ENCODE peak calls at places on chromosomes 1 and 21, in eight cellular contexts. One of them, this sample, is unnamed.

GRCh38 chr1:213186168-213186567 is 135.1 kb downstream of the RPS6KC1 start:
- DNase-seq in spleen: no peak
- DNase-seq in CD8-positive, alpha-beta memory T cell: no peak
- DNase-seq in lower lobe of right lung: no peak
- DNase-seq in Peyer's patch: no peak
- DNase-seq in small intestine: no peak
- DNase-seq in heart right ventricle: no peak
- DNase-seq in CD8-positive, alpha-beta T cell: no peak
- DNase-seq in this sample: no peak

GRCh38 chr1:162235261-162235780 is 141.3 kb downstream of the SPATA46 start:
- DNase-seq in spleen: no peak
- DNase-seq in CD8-positive, alpha-beta memory T cell: no peak
- DNase-seq in lower lobe of right lung: no peak
- DNase-seq in Peyer's patch: no peak
- DNase-seq in small intestine: no peak
- DNase-seq in heart right ventricle: no peak
- DNase-seq in CD8-positive, alpha-beta T cell: no peak
- DNase-seq in this sample: no peak

GRCh38 chr1:198254948-198255347 is 98.2 kb downstream of the NEK7 start:
- DNase-seq in spleen: no peak
- DNase-seq in CD8-positive, alpha-beta memory T cell: no peak
- DNase-seq in lower lobe of right lung: no peak
- DNase-seq in Peyer's patch: no peak
- DNase-seq in small intestine: no peak
- DNase-seq in heart right ventricle: no peak
- DNase-seq in CD8-positive, alpha-beta T cell: no peak
- DNase-seq in this sample: no peak

GRCh38 chr1:155777541-155777940 is 79.5 kb downstream of the GON4L start:
- DNase-seq in spleen: no peak
- DNase-seq in CD8-positive, alpha-beta memory T cell: no peak
- DNase-seq in lower lobe of right lung: no peak
- DNase-seq in Peyer's patch: no peak
- DNase-seq in small intestine: no peak
- DNase-seq in heart right ventricle: no peak
- DNase-seq in CD8-positive, alpha-beta T cell: no peak
- DNase-seq in this sample: no peak

GRCh38 chr21:19541612-19542011 is 1138.0 kb upstream of the TMPRSS15 start:
- DNase-seq in spleen: no peak
- DNase-seq in CD8-positive, alpha-beta memory T cell: no peak
- DNase-seq in lower lobe of right lung: no peak
- DNase-seq in Peyer's patch: no peak
- DNase-seq in small intestine: peak; percentile 5
- DNase-seq in heart right ventricle: no peak
- DNase-seq in CD8-positive, alpha-beta T cell: no peak
- DNase-seq in this sample: no peak

GRCh38 chr1:15956150-15956549 is 19.8 kb downstream of the ZBTB17 start:
- DNase-seq in spleen: no peak
- DNase-seq in CD8-positive, alpha-beta memory T cell: no peak
- DNase-seq in lower lobe of right lung: no peak
- DNase-seq in Peyer's patch: no peak
- DNase-seq in small intestine: no peak
- DNase-seq in heart right ventricle: no peak
- DNase-seq in CD8-positive, alpha-beta T cell: no peak
- DNase-seq in this sample: no peak

GRCh38 chr1:43802356-43802755 is 95.0 kb downstream of the ST3GAL3 start:
- DNase-seq in spleen: no peak
- DNase-seq in CD8-positive, alpha-beta memory T cell: no peak
- DNase-seq in lower lobe of right lung: no peak
- DNase-seq in Peyer's patch: no peak
- DNase-seq in small intestine: no peak
- DNase-seq in heart right ventricle: no peak
- DNase-seq in CD8-positive, alpha-beta T cell: no peak
- DNase-seq in this sample: no peak

GRCh38 chr1:172040466-172040865 is 199.2 kb downstream of the DNM3 start:
- DNase-seq in spleen: no peak
- DNase-seq in CD8-positive, alpha-beta memory T cell: no peak
- DNase-seq in lower lobe of right lung: no peak
- DNase-seq in Peyer's patch: no peak
- DNase-seq in small intestine: no peak
- DNase-seq in heart right ventricle: no peak
- DNase-seq in CD8-positive, alpha-beta T cell: no peak
- DNase-seq in this sample: no peak

GRCh38 chr1:16717174-16718108 is 22.9 kb upstream of the RNU1-4 start:
- DNase-seq in spleen: peak; percentile 69
- DNase-seq in CD8-positive, alpha-beta memory T cell: no peak
- DNase-seq in lower lobe of right lung: no peak
- DNase-seq in Peyer's patch: peak; percentile 57
- DNase-seq in small intestine: no peak
- DNase-seq in heart right ventricle: no peak
- DNase-seq in CD8-positive, alpha-beta T cell: no peak
- DNase-seq in this sample: no peak

GRCh38 chr1:71770121-71770520 is 512.2 kb downstream of the NEGR1 start:
- DNase-seq in spleen: no peak
- DNase-seq in CD8-positive, alpha-beta memory T cell: no peak
- DNase-seq in lower lobe of right lung: no peak
- DNase-seq in Peyer's patch: no peak
- DNase-seq in small intestine: no peak
- DNase-seq in heart right ventricle: no peak
- DNase-seq in CD8-positive, alpha-beta T cell: no peak
- DNase-seq in this sample: no peak

GRCh38 chr21:44432841-44433790 is 22.2 kb upstream of the LRRC3 start:
- DNase-seq in spleen: peak; percentile 69
- DNase-seq in CD8-positive, alpha-beta memory T cell: no peak
- DNase-seq in lower lobe of right lung: no peak
- DNase-seq in Peyer's patch: no peak
- DNase-seq in small intestine: no peak
- DNase-seq in heart right ventricle: peak; percentile 2
- DNase-seq in CD8-positive, alpha-beta T cell: no peak
- DNase-seq in this sample: no peak

GRCh38 chr21:19603011-19603593 is 1199.5 kb upstream of the TMPRSS15 start:
- DNase-seq in spleen: no peak
- DNase-seq in CD8-positive, alpha-beta memory T cell: no peak
- DNase-seq in lower lobe of right lung: no peak
- DNase-seq in Peyer's patch: no peak
- DNase-seq in small intestine: no peak
- DNase-seq in heart right ventricle: no peak
- DNase-seq in CD8-positive, alpha-beta T cell: no peak
- DNase-seq in this sample: no peak

GRCh38 chr1:193103759-193104495 is 1.3 kb downstream of the GLRX2 start:
- DNase-seq in spleen: no peak
- DNase-seq in CD8-positive, alpha-beta memory T cell: no peak
- DNase-seq in lower lobe of right lung: no peak
- DNase-seq in Peyer's patch: no peak
- DNase-seq in small intestine: peak; percentile 9
- DNase-seq in heart right ventricle: no peak
- DNase-seq in CD8-positive, alpha-beta T cell: no peak
- DNase-seq in this sample: no peak

GRCh38 chr1:38558055-38558454 is 301.5 kb downstream of the RRAGC start:
- DNase-seq in spleen: no peak
- DNase-seq in CD8-positive, alpha-beta memory T cell: no peak
- DNase-seq in lower lobe of right lung: no peak
- DNase-seq in Peyer's patch: no peak
- DNase-seq in small intestine: no peak
- DNase-seq in heart right ventricle: no peak
- DNase-seq in CD8-positive, alpha-beta T cell: no peak
- DNase-seq in this sample: no peak

GRCh38 chr1:234933475-234933874 is 195.2 kb downstream of the TOMM20 start:
- DNase-seq in spleen: peak; percentile 84
- DNase-seq in CD8-positive, alpha-beta memory T cell: no peak
- DNase-seq in lower lobe of right lung: peak; percentile 76
- DNase-seq in Peyer's patch: no peak
- DNase-seq in small intestine: no peak
- DNase-seq in heart right ventricle: peak; percentile 58
- DNase-seq in CD8-positive, alpha-beta T cell: peak; percentile 37
- DNase-seq in this sample: no peak

GRCh38 chr1:176779655-176780328 is 316.8 kb downstream of the PAPPA2 start:
- DNase-seq in spleen: no peak
- DNase-seq in CD8-positive, alpha-beta memory T cell: no peak
- DNase-seq in lower lobe of right lung: no peak
- DNase-seq in Peyer's patch: no peak
- DNase-seq in small intestine: no peak
- DNase-seq in heart right ventricle: no peak
- DNase-seq in CD8-positive, alpha-beta T cell: no peak
- DNase-seq in this sample: no peak

GRCh38 chr1:40394456-40395172 is 21.1 kb downstream of the SMAP2 start:
- DNase-seq in spleen: no peak
- DNase-seq in CD8-positive, alpha-beta memory T cell: no peak
- DNase-seq in lower lobe of right lung: no peak
- DNase-seq in Peyer's patch: no peak
- DNase-seq in small intestine: no peak
- DNase-seq in heart right ventricle: no peak
- DNase-seq in CD8-positive, alpha-beta T cell: no peak
- DNase-seq in this sample: peak; percentile 57

GRCh38 chr1:40399984-40400704 is 26.6 kb downstream of the SMAP2 start:
- DNase-seq in spleen: no peak
- DNase-seq in CD8-positive, alpha-beta memory T cell: no peak
- DNase-seq in lower lobe of right lung: no peak
- DNase-seq in Peyer's patch: no peak
- DNase-seq in small intestine: peak; percentile 36
- DNase-seq in heart right ventricle: no peak
- DNase-seq in CD8-positive, alpha-beta T cell: no peak
- DNase-seq in this sample: no peak

GRCh38 chr1:40395211-40396175 is 22.0 kb downstream of the SMAP2 start:
- DNase-seq in spleen: no peak
- DNase-seq in CD8-positive, alpha-beta memory T cell: no peak
- DNase-seq in lower lobe of right lung: no peak
- DNase-seq in Peyer's patch: no peak
- DNase-seq in small intestine: peak; percentile 59
- DNase-seq in heart right ventricle: no peak
- DNase-seq in CD8-positive, alpha-beta T cell: no peak
- DNase-seq in this sample: no peak

GRCh38 chr1:40396420-40396819 is 22.9 kb downstream of the SMAP2 start:
- DNase-seq in spleen: no peak
- DNase-seq in CD8-positive, alpha-beta memory T cell: no peak
- DNase-seq in lower lobe of right lung: no peak
- DNase-seq in Peyer's patch: no peak
- DNase-seq in small intestine: no peak
- DNase-seq in heart right ventricle: no peak
- DNase-seq in CD8-positive, alpha-beta T cell: no peak
- DNase-seq in this sample: no peak

GRCh38 chr1:40397258-40397657 is 23.7 kb downstream of the SMAP2 start:
- DNase-seq in spleen: no peak
- DNase-seq in CD8-positive, alpha-beta memory T cell: no peak
- DNase-seq in lower lobe of right lung: no peak
- DNase-seq in Peyer's patch: no peak
- DNase-seq in small intestine: no peak
- DNase-seq in heart right ventricle: no peak
- DNase-seq in CD8-positive, alpha-beta T cell: no peak
- DNase-seq in this sample: no peak
- H3K4me1 ChIP-seq in spleen: peaks cover 53% of the 10 kb centered on the region
- H3K4me1 ChIP-seq in CD8-positive, alpha-beta memory T cell: peaks cover 96% of the 10 kb centered on the region
- H3K4me1 ChIP-seq in lower lobe of right lung: peaks cover 82% of the 10 kb centered on the region
- H3K4me1 ChIP-seq in Peyer's patch: peaks cover 13% of the 10 kb centered on the region
- H3K4me1 ChIP-seq in small intestine: peaks cover 19% of the 10 kb centered on the region
- H3K4me1 ChIP-seq in heart right ventricle: no peaks in the 10 kb centered on the region
- H3K4me1 ChIP-seq in CD8-positive, alpha-beta T cell: peaks cover 93% of the 10 kb centered on the region
- H3K4me1 ChIP-seq in this sample: peaks cover 98% of the 10 kb centered on the region

DNA sequence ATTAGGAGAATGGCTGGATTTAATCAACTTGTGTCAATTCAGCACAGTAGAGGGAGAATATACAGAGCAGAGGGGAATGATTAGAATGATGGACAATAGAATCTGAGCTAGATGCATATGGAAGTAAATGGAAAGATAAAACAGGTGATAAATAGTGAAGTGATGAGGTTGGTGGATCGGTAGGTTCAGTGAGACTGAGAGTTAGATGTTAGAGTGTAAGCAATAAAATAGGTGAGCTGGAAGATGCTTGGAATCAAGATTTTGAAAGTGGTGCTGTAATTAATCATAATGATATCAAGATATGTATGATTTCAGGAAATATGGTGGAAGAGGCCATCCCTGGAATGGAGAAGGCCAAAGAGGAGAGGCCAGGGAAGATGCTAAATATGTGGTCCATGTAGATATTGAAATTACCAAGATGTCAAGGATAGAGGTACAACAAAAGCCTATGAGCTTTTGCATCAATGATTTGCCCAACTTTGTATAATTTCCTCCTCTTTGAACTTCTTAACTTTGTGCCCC is 9.2 kb downstream of the PTGS2 start:
- DNase-seq in spleen: no peak
- DNase-seq in CD8-positive, alpha-beta memory T cell: no peak
- DNase-seq in lower lobe of right lung: no peak
- DNase-seq in Peyer's patch: no peak
- DNase-seq in small intestine: no peak
- DNase-seq in heart right ventricle: no peak
- DNase-seq in CD8-positive, alpha-beta T cell: no peak
- DNase-seq in this sample: no peak
- H3K4me1 ChIP-seq in spleen: no peaks in the 10 kb centered on the region
- H3K4me1 ChIP-seq in CD8-positive, alpha-beta memory T cell: no peaks in the 10 kb centered on the region
- H3K4me1 ChIP-seq in lower lobe of right lung: no peaks in the 10 kb centered on the region
- H3K4me1 ChIP-seq in Peyer's patch: no peaks in the 10 kb centered on the region
- H3K4me1 ChIP-seq in small intestine: no peaks in the 10 kb centered on the region
- H3K4me1 ChIP-seq in heart right ventricle: no peaks in the 10 kb centered on the region
- H3K4me1 ChIP-seq in CD8-positive, alpha-beta T cell: no peaks in the 10 kb centered on the region
- H3K4me1 ChIP-seq in this sample: no peaks in the 10 kb centered on the region

DNA sequence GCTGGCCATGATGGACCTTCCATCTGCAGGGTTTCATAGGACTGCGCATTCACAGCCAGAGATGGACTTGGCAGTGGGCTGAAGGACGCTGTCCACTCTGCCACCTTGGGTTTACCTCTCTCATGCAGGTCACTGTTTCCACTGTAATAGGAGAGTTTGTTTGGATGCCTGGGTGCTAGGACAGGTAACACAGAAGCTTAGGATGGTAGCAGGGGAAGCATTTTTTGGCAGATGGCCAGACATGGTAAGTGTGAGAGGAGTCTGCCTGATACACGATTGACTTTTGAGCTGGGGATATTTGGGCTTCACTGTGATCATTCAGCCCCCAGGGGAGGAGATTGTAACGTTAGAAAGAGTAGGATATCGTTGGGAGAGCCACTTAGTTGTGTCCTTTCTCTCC is 11.8 kb downstream of the PSEN2 start:
- DNase-seq in spleen: peak; percentile 64
- DNase-seq in CD8-positive, alpha-beta memory T cell: no peak
- DNase-seq in lower lobe of right lung: no peak
- DNase-seq in Peyer's patch: no peak
- DNase-seq in small intestine: peak; percentile 30
- DNase-seq in heart right ventricle: no peak
- DNase-seq in CD8-positive, alpha-beta T cell: peak; percentile 60
- DNase-seq in this sample: peak; percentile 32
- H3K4me1 ChIP-seq in spleen: peaks cover 34% of the 10 kb centered on the region
- H3K4me1 ChIP-seq in CD8-positive, alpha-beta memory T cell: peaks cover 42% of the 10 kb centered on the region
- H3K4me1 ChIP-seq in lower lobe of right lung: peaks cover 42% of the 10 kb centered on the region
- H3K4me1 ChIP-seq in Peyer's patch: peaks cover 10% of the 10 kb centered on the region
- H3K4me1 ChIP-seq in small intestine: peaks cover 8% of the 10 kb centered on the region
- H3K4me1 ChIP-seq in heart right ventricle: peaks cover 34% of the 10 kb centered on the region
- H3K4me1 ChIP-seq in CD8-positive, alpha-beta T cell: peaks cover 43% of the 10 kb centered on the region
- H3K4me1 ChIP-seq in this sample: peaks cover 36% of the 10 kb centered on the region

GRCh38 chr1:206685749-206686485 is 1.2 kb downstream of the MAPKAPK2 start:
- DNase-seq in spleen: peak; percentile 91
- DNase-seq in CD8-positive, alpha-beta memory T cell: peak; percentile 34
- DNase-seq in lower lobe of right lung: peak; percentile 77
- DNase-seq in Peyer's patch: peak; percentile 70
- DNase-seq in small intestine: peak; percentile 48
- DNase-seq in heart right ventricle: peak; percentile 68
- DNase-seq in CD8-positive, alpha-beta T cell: peak; percentile 54
- DNase-seq in this sample: peak; percentile 56
- H3K4me1 ChIP-seq in spleen: peaks cover 47% of the 10 kb centered on the region
- H3K4me1 ChIP-seq in CD8-positive, alpha-beta memory T cell: peaks cover 52% of the 10 kb centered on the region
- H3K4me1 ChIP-seq in lower lobe of right lung: peaks cover 52% of the 10 kb centered on the region
- H3K4me1 ChIP-seq in Peyer's patch: peaks cover 63% of the 10 kb centered on the region
- H3K4me1 ChIP-seq in small intestine: peaks cover 36% of the 10 kb centered on the region
- H3K4me1 ChIP-seq in heart right ventricle: peaks cover 53% of the 10 kb centered on the region
- H3K4me1 ChIP-seq in CD8-positive, alpha-beta T cell: peaks cover 25% of the 10 kb centered on the region
- H3K4me1 ChIP-seq in this sample: peaks cover 57% of the 10 kb centered on the region

GRCh38 chr1:2274231-2274967 is 46.3 kb downstream of the SKI start:
- DNase-seq in spleen: no peak
- DNase-seq in CD8-positive, alpha-beta memory T cell: no peak
- DNase-seq in lower lobe of right lung: peak; percentile 46
- DNase-seq in Peyer's patch: no peak
- DNase-seq in small intestine: no peak
- DNase-seq in heart right ventricle: no peak
- DNase-seq in CD8-positive, alpha-beta T cell: no peak
- DNase-seq in this sample: no peak
- H3K4me1 ChIP-seq in spleen: peaks cover 71% of the 10 kb centered on the region
- H3K4me1 ChIP-seq in CD8-positive, alpha-beta memory T cell: peaks cover 70% of the 10 kb centered on the region
- H3K4me1 ChIP-seq in lower lobe of right lung: peaks cover 97% of the 10 kb centered on the region
- H3K4me1 ChIP-seq in Peyer's patch: peaks cover 92% of the 10 kb centered on the region
- H3K4me1 ChIP-seq in small intestine: peaks cover 37% of the 10 kb centered on the region
- H3K4me1 ChIP-seq in heart right ventricle: peaks cover 98% of the 10 kb centered on the region
- H3K4me1 ChIP-seq in CD8-positive, alpha-beta T cell: peaks cover 90% of the 10 kb centered on the region
- H3K4me1 ChIP-seq in this sample: peaks cover 95% of the 10 kb centered on the region

This sample was measured in CD4-positive, alpha-beta memory T cell.